ENCODE peak calls at places on chromosomes 12 and 14, in four cellular contexts. L is smooth muscle cell of the brain vasculature, T is mammary epithelial cell, V is left ventricle myocardium inferior. R is an unnamed sample.

GRCh38 chr14:34650786-34651584 is 21.0 kb upstream of the SNX6 start:
- DNase-seq in L (peak), T (peak), V (no peak), R (no peak)

GRCh38 chr14:61277784-61278183 is 3.4 kb downstream of the TMEM30B start:
- DNase-seq in L (no peak), T (no peak), V (no peak), R (no peak)

GRCh38 chr12:68967036-68967435 is 34.1 kb upstream of the CPM start:
- DNase-seq in L (no peak), T (no peak), V (no peak), R (no peak)

GRCh38 chr14:99747582-99748330 is 45.5 kb upstream of the EML1 start:
- DNase-seq in L (no peak), T (no peak), V (peak), R (no peak)

GRCh38 chr12:94208433-94208921 is 60.1 kb downstream of the PLXNC1 start:
- DNase-seq in L (no peak), T (no peak), V (no peak), R (no peak)

GRCh38 chr14:102510616-102511520 is 1.3 kb upstream of the ANKRD9 start:
- DNase-seq in L (no peak), T (no peak), V (peak), R (no peak)

GRCh38 chr12:89949457-89950195 is 241.0 kb upstream of the ATP2B1 start:
- DNase-seq in L (no peak), T (peak), V (no peak), R (no peak)

GRCh38 chr12:46702581-46703344 is 123.0 kb downstream of the SLC38A4 start:
- DNase-seq in L (no peak), T (peak), V (no peak), R (no peak)

GRCh38 chr14:44149597-44149996 is 357.5 kb downstream of the FSCB start:
- DNase-seq in L (no peak), T (peak), V (no peak), R (no peak)

GRCh38 chr14:106831322-106831720 is 1304.9 kb downstream of the TMEM121 start:
- DNase-seq in L (no peak), T (no peak), V (no peak), R (no peak)

GRCh38 chr14:37608649-37609048 is 13.2 kb downstream of the TTC6 start:
- DNase-seq in L (no peak), T (no peak), V (no peak), R (no peak)

GRCh38 chr12:50110127-50110761 is 1.8 kb upstream of the COX14 start:
- DNase-seq in L (no peak), T (no peak), V (peak), R (no peak)

GRCh38 chr12:26219736-26220135 is 24.4 kb downstream of the SSPN start:
- DNase-seq in L (no peak), T (no peak), V (no peak), R (no peak)

GRCh38 chr14:29836395-29836794 is 91.3 kb downstream of the PRKD1 start:
- DNase-seq in L (no peak), T (no peak), V (no peak), R (no peak)

GRCh38 chr12:4742421-4742970 is 22.3 kb downstream of the GALNT8 start:
- DNase-seq in L (no peak), T (no peak), V (no peak), R (no peak)

GRCh38 chr12:25904442-25904841 is 54.0 kb upstream of the RASSF8 start:
- DNase-seq in L (no peak), T (no peak), V (no peak), R (no peak)

GRCh38 chr12:67646775-67647174 is 1.8 kb upstream of the DYRK2 start:
- DNase-seq in L (no peak), T (no peak), V (no peak), R (no peak)

GRCh38 chr12:106329231-106329985 is 26.9 kb downstream of the TCP11L2 start:
- DNase-seq in L (no peak), T (no peak), V (no peak), R (no peak)

GRCh38 chr12:34604227-34604626 is 581.9 kb downstream of the ALG10 start:
- DNase-seq in L (no peak), T (no peak), V (no peak), R (no peak)

GRCh38 chr12:62600038-62600437 is 133.4 kb downstream of the MON2 start:
- DNase-seq in L (no peak), T (no peak), V (no peak), R (no peak)

GRCh38 chr12:124404162-124404561 is 109.3 kb downstream of the RFLNA start:
- DNase-seq in L (no peak), T (no peak), V (no peak), R (no peak)

GRCh38 chr12:114580306-114580705 is 103.7 kb downstream of the TBX3 start:
- DNase-seq in L (no peak), T (no peak), V (no peak), R (no peak)

GRCh38 chr14:104462651-104463630 is 116.6 kb upstream of the C14orf180 start:
- DNase-seq in L (no peak), T (peak), V (no peak), R (no peak)

GRCh38 chr12:21800011-21800410 is 25.5 kb upstream of the KCNJ8 start:
- DNase-seq in L (no peak), T (no peak), V (no peak), R (no peak)

GRCh38 chr12:104588048-104588942 is 131.5 kb downstream of the CHST11 start:
- DNase-seq in L (no peak), T (peak), V (no peak), R (no peak)

GRCh38 chr12:121860257-121860656 is 1.6 kb upstream of the HPD start:
- DNase-seq in L (no peak), T (no peak), V (no peak), R (no peak)

GRCh38 chr14:22691171-22691570 is 47.0 kb upstream of the OR6J1 start:
- DNase-seq in L (no peak), T (no peak), V (no peak), R (no peak)

GRCh38 chr12:57632898-57633825 is at the start of gene B4GALNT1:
- DNase-seq in L (no peak), T (peak), V (peak), R (no peak)

GRCh38 chr14:58638231-58639205 is 756 bp downstream of the DACT1 start:
- DNase-seq in L (no peak), T (peak), V (peak), R (no peak)

GRCh38 chr14:73755434-73756014 is 41.3 kb upstream of the PNMA1 start:
- DNase-seq in L (no peak), T (peak), V (peak), R (no peak)

GRCh38 chr12:74412607-74413230 is 124.9 kb upstream of the ATXN7L3B start:
- DNase-seq in L (no peak), T (no peak), V (no peak), R (peak)

GRCh38 chr14:71371711-71372396 is 464.6 kb downstream of the PCNX1 start:
- DNase-seq in L (no peak), T (peak), V (no peak), R (no peak)